ENCODE peak calls at places on chromosomes 6 and 20, in six cellular contexts. Q is fibroblast of villous mesenchyme, Y is bronchial epithelial cell, D is astrocyte, M is fibroblast of mammary gland, A is brain microvascular endothelial cell. X is an unnamed sample.

GRCh38 chr6:97460394-97460793 is 177.4 kb upstream of the MMS22L start:
- DNase-seq in D (no peak), Q (no peak), A (no peak), M (no peak), Y (no peak), X (no peak)

GRCh38 chr6:113971786-113972185 is 838 bp upstream of the HDAC2 start:
- DNase-seq in Q (no peak), D (no peak), A (no peak), M (peak; percentile 18), Y (peak; percentile 10), X (no peak)

GRCh38 chr6:134950482-134950881 is 581 bp upstream of the ALDH8A1 start:
- DNase-seq in D (no peak), A (no peak), M (no peak), Q (no peak), Y (no peak), X (no peak)

GRCh38 chr20:13464702-13465101 is 174.0 kb downstream of the TASP1 start:
- DNase-seq in M (peak; percentile 42), Q (peak; percentile 74), Y (peak; percentile 27), D (peak; percentile 6), A (peak; percentile 11), X (no peak)

GRCh38 chr6:42158631-42159030 is 14.5 kb upstream of the GUCA1A start:
- DNase-seq in D (no peak), Y (no peak), A (no peak), M (no peak), Q (no peak), X (no peak)

GRCh38 chr20:9185511-9185910 is 116.6 kb downstream of the PLCB4 start:
- DNase-seq in D (peak; percentile 74), Q (no peak), Y (peak; percentile 4), A (peak; percentile 62), M (peak; percentile 48), X (no peak)

GRCh38 chr6:168874637-168875036 is 379.0 kb downstream of the THBS2 start:
- DNase-seq in M (no peak), A (no peak), D (no peak), Q (no peak), Y (no peak), X (no peak)

GRCh38 chr6:168962886-168963285 is 290.8 kb downstream of the THBS2 start:
- DNase-seq in Q (no peak), D (no peak), A (no peak), Y (no peak), M (peak; percentile 92), X (no peak)

GRCh38 chr6:3380344-3381232 is 76.3 kb downstream of the SLC22A23 start:
- DNase-seq in Y (peak; percentile 61), M (no peak), D (no peak), Q (no peak), A (no peak), X (peak; percentile 92)

GRCh38 chr6:28563420-28564095 is 37.9 kb downstream of the GPX5 start:
- DNase-seq in M (no peak), A (no peak), Q (no peak), D (no peak), Y (no peak), X (no peak)

GRCh38 chr20:61297981-61298380 is 45.9 kb downstream of the CDH4 start:
- DNase-seq in Q (peak; percentile 44), Y (peak; percentile 8), M (peak; percentile 87), D (peak; percentile 94), A (peak; percentile 9), X (no peak)

GRCh38 chr6:34516391-34517324 is 39.5 kb downstream of the SPDEF start:
- DNase-seq in Q (no peak), D (no peak), A (no peak), Y (no peak), M (no peak), X (no peak)

GRCh38 chr6:138596591-138596990 is 97.3 kb upstream of the NHSL1 start:
- DNase-seq in Q (no peak), A (no peak), Y (no peak), M (no peak), D (no peak), X (no peak)

GRCh38 chr6:108027594-108027993 is 46.9 kb downstream of the OSTM1 start:
- DNase-seq in D (no peak), Y (peak; percentile 68), A (no peak), Q (no peak), M (peak; percentile 14), X (no peak)

GRCh38 chr6:99151634-99152344 is 197.7 kb downstream of the FAXC start:
- DNase-seq in Y (peak; percentile 46), M (peak; percentile 33), D (peak; percentile 6), Q (peak; percentile 4), A (peak; percentile 43), X (no peak)
- TF ChIP-seq CTCF in Y (peak; percentile 75), M (peak; percentile 56), D (peak; percentile 41), Q (peak; percentile 68), A (peak; percentile 86), X (peak; percentile 87)

GRCh38 chr20:19501476-19502115 is 256.5 kb upstream of the RIN2 start:
- DNase-seq in Q (no peak), A (no peak), D (no peak), Y (no peak), M (no peak), X (no peak)
- H3K4me3 ChIP-seq in Q (no peak overlapping the region), A (no peak overlapping the region), D (no peak overlapping the region), Y (no peak overlapping the region), M (no peak overlapping the region), X (no peak overlapping the region)

GRCh38 chr20:33262658-33263065 is 20.4 kb upstream of the BPIFB1 start:
- DNase-seq in M (peak; percentile 55), A (peak; percentile 52), Y (peak; percentile 52), Q (peak; percentile 54), D (peak; percentile 30), X (peak; percentile 39)
- TF ChIP-seq CTCF in M (peak; percentile 70), A (peak; percentile 80), Y (peak; percentile 82), Q (peak; percentile 85), D (peak; percentile 53), X (peak; percentile 91)

DNA sequence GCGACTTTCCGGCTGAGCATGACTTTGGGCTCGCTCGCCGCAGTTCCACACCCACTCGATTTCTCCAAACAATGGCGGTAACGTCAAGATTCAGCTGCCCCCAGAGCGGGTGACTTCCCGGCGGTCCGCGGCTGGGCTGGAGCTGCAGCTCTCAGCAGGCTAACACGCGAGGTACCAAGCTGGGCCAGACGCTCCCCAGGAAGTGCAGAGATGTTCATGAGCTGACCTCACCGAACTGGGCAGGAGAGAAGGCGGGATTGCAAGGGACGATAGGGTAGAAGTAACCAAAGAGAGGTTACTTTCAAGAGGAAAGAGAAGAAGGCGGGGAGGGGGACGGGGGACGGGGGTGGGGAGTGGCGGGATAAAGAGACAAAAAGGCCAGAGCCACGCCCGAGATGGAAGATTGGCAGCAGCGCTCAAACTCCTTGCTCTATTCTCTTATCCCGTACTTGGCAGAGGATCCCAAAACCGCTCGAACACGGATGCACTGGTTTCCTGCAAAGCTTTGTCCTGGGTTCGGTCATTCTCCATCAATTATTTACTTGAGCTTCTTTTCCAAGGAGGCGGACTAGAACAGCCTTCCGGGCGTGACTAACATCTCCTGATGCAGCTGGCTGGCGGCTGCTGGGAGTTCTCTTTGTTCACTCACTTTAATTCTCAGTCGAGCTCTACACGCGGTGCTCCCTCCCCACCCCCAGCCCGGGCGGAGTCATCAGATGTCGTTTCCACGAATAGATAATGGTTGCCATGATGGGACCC is at the start of gene MTCL3:
- DNase-seq in D (peak; percentile 82), A (peak; percentile 73), M (peak; percentile 75), Y (peak; percentile 34), Q (peak; percentile 3), X (no peak)
- H3K4me3 ChIP-seq in D (peak within 1 kb of the TSS; percentile 70), A (peak within 1 kb of the TSS; percentile 54), M (peak within 1 kb of the TSS; percentile 48), Y (no peak within 1 kb of the TSS), Q (no peak within 1 kb of the TSS), X (no peak within 1 kb of the TSS)

GRCh38 chr20:44833437-44833836 is 23.1 kb upstream of the RIMS4 start:
- DNase-seq in Y (no peak), Q (no peak), A (no peak), D (no peak), M (no peak), X (no peak)
- TF ChIP-seq CTCF in Y (no peak), Q (no peak), A (no peak), D (no peak), M (no peak), X (no peak)

X was measured in LNCaP clone FGC.